ENCODE peak calls at places on chromosome 1, in seven cellular contexts. One of them, this sample, is unnamed.

GRCh38 chr1:88877382-88877825 is 14.0 kb downstream of the GTF2B start:
- DNase-seq in left ventricle myocardium inferior: no peak
- DNase-seq in skeletal muscle cell: no peak
- DNase-seq in heart left ventricle: no peak
- DNase-seq in activated T-cell treated with anti-CD3 and anti-CD28 coated beads, Interleukin-2, amount 50 U/mL, for 24 hours: peak
- DNase-seq in AG08395: peak
- DNase-seq in M059J: peak
- DNase-seq in this sample: no peak

GRCh38 chr1:229430761-229431269 is 3.1 kb downstream of the ACTA1 start:
- DNase-seq in skeletal muscle cell: no peak
- DNase-seq in heart left ventricle: peak
- DNase-seq in AG08395: peak
- DNase-seq in left ventricle myocardium inferior: peak
- DNase-seq in activated T-cell treated with anti-CD3 and anti-CD28 coated beads, Interleukin-2, amount 50 U/mL, for 24 hours: peak
- DNase-seq in M059J: no peak
- DNase-seq in this sample: no peak

GRCh38 chr1:15802234-15802965 is 5.0 kb downstream of the UQCRHL start:
- DNase-seq in AG08395: peak
- DNase-seq in skeletal muscle cell: no peak
- DNase-seq in activated T-cell treated with anti-CD3 and anti-CD28 coated beads, Interleukin-2, amount 50 U/mL, for 24 hours: no peak
- DNase-seq in heart left ventricle: no peak
- DNase-seq in M059J: peak
- DNase-seq in left ventricle myocardium inferior: no peak
- DNase-seq in this sample: no peak

GRCh38 chr1:50526431-50526830 is 103.2 kb upstream of the DMRTA2 start:
- DNase-seq in skeletal muscle cell: no peak
- DNase-seq in left ventricle myocardium inferior: no peak
- DNase-seq in heart left ventricle: no peak
- DNase-seq in AG08395: no peak
- DNase-seq in M059J: no peak
- DNase-seq in activated T-cell treated with anti-CD3 and anti-CD28 coated beads, Interleukin-2, amount 50 U/mL, for 24 hours: no peak
- DNase-seq in this sample: no peak

GRCh38 chr1:12150456-12151200 is 16.2 kb upstream of the TNFRSF1B start:
- DNase-seq in skeletal muscle cell: no peak
- DNase-seq in activated T-cell treated with anti-CD3 and anti-CD28 coated beads, Interleukin-2, amount 50 U/mL, for 24 hours: no peak
- DNase-seq in M059J: no peak
- DNase-seq in AG08395: no peak
- DNase-seq in heart left ventricle: no peak
- DNase-seq in left ventricle myocardium inferior: no peak
- DNase-seq in this sample: no peak

GRCh38 chr1:20630730-20631129 is 2.5 kb upstream of the PINK1 start:
- DNase-seq in heart left ventricle: no peak
- DNase-seq in activated T-cell treated with anti-CD3 and anti-CD28 coated beads, Interleukin-2, amount 50 U/mL, for 24 hours: no peak
- DNase-seq in M059J: no peak
- DNase-seq in left ventricle myocardium inferior: no peak
- DNase-seq in skeletal muscle cell: no peak
- DNase-seq in AG08395: no peak
- DNase-seq in this sample: no peak

GRCh38 chr1:39733161-39733560 is 5.5 kb upstream of the PPIE start:
- DNase-seq in heart left ventricle: no peak
- DNase-seq in M059J: peak
- DNase-seq in left ventricle myocardium inferior: peak
- DNase-seq in skeletal muscle cell: no peak
- DNase-seq in activated T-cell treated with anti-CD3 and anti-CD28 coated beads, Interleukin-2, amount 50 U/mL, for 24 hours: no peak
- DNase-seq in AG08395: no peak
- DNase-seq in this sample: no peak

GRCh38 chr1:203202431-203203245 is 16.1 kb upstream of the CHI3L1 start:
- DNase-seq in activated T-cell treated with anti-CD3 and anti-CD28 coated beads, Interleukin-2, amount 50 U/mL, for 24 hours: no peak
- DNase-seq in skeletal muscle cell: peak
- DNase-seq in AG08395: peak
- DNase-seq in M059J: peak
- DNase-seq in left ventricle myocardium inferior: peak
- DNase-seq in heart left ventricle: no peak
- DNase-seq in this sample: no peak

GRCh38 chr1:20291621-20292020 is 946 bp downstream of the VWA5B1 start:
- DNase-seq in left ventricle myocardium inferior: no peak
- DNase-seq in activated T-cell treated with anti-CD3 and anti-CD28 coated beads, Interleukin-2, amount 50 U/mL, for 24 hours: no peak
- DNase-seq in AG08395: no peak
- DNase-seq in heart left ventricle: no peak
- DNase-seq in skeletal muscle cell: no peak
- DNase-seq in M059J: no peak
- DNase-seq in this sample: no peak

GRCh38 chr1:21511579-21512522 is 2.6 kb downstream of the ALPL start:
- DNase-seq in skeletal muscle cell: peak
- DNase-seq in M059J: peak
- DNase-seq in activated T-cell treated with anti-CD3 and anti-CD28 coated beads, Interleukin-2, amount 50 U/mL, for 24 hours: no peak
- DNase-seq in heart left ventricle: peak
- DNase-seq in AG08395: peak
- DNase-seq in left ventricle myocardium inferior: peak
- DNase-seq in this sample: no peak

GRCh38 chr1:169052727-169053126 is 53.8 kb upstream of the ATP1B1 start:
- DNase-seq in activated T-cell treated with anti-CD3 and anti-CD28 coated beads, Interleukin-2, amount 50 U/mL, for 24 hours: no peak
- DNase-seq in AG08395: no peak
- DNase-seq in skeletal muscle cell: no peak
- DNase-seq in left ventricle myocardium inferior: no peak
- DNase-seq in M059J: no peak
- DNase-seq in heart left ventricle: no peak
- DNase-seq in this sample: no peak

GRCh38 chr1:168709407-168709891 is 19.6 kb downstream of the DPT start:
- DNase-seq in M059J: peak
- DNase-seq in skeletal muscle cell: peak
- DNase-seq in activated T-cell treated with anti-CD3 and anti-CD28 coated beads, Interleukin-2, amount 50 U/mL, for 24 hours: no peak
- DNase-seq in heart left ventricle: peak
- DNase-seq in left ventricle myocardium inferior: no peak
- DNase-seq in AG08395: peak
- DNase-seq in this sample: no peak

GRCh38 chr1:43995984-43996732 is 4.8 kb downstream of the CCDC24 start:
- DNase-seq in M059J: no peak
- DNase-seq in AG08395: no peak
- DNase-seq in heart left ventricle: no peak
- DNase-seq in skeletal muscle cell: no peak
- DNase-seq in activated T-cell treated with anti-CD3 and anti-CD28 coated beads, Interleukin-2, amount 50 U/mL, for 24 hours: no peak
- DNase-seq in left ventricle myocardium inferior: no peak
- DNase-seq in this sample: no peak

GRCh38 chr1:214228976-214229375 is 52.0 kb upstream of the SMYD2 start:
- DNase-seq in activated T-cell treated with anti-CD3 and anti-CD28 coated beads, Interleukin-2, amount 50 U/mL, for 24 hours: no peak
- DNase-seq in skeletal muscle cell: no peak
- DNase-seq in heart left ventricle: peak
- DNase-seq in AG08395: no peak
- DNase-seq in M059J: no peak
- DNase-seq in left ventricle myocardium inferior: peak
- DNase-seq in this sample: no peak

GRCh38 chr1:103275725-103276124 is 167.4 kb upstream of the COL11A1 start:
- DNase-seq in M059J: no peak
- DNase-seq in skeletal muscle cell: no peak
- DNase-seq in activated T-cell treated with anti-CD3 and anti-CD28 coated beads, Interleukin-2, amount 50 U/mL, for 24 hours: no peak
- DNase-seq in left ventricle myocardium inferior: no peak
- DNase-seq in AG08395: no peak
- DNase-seq in heart left ventricle: no peak
- DNase-seq in this sample: no peak

GRCh38 chr1:173118404-173118803 is 67.7 kb upstream of the TNFSF18 start:
- DNase-seq in M059J: no peak
- DNase-seq in skeletal muscle cell: no peak
- DNase-seq in left ventricle myocardium inferior: no peak
- DNase-seq in heart left ventricle: no peak
- DNase-seq in AG08395: no peak
- DNase-seq in activated T-cell treated with anti-CD3 and anti-CD28 coated beads, Interleukin-2, amount 50 U/mL, for 24 hours: no peak
- DNase-seq in this sample: no peak

GRCh38 chr1:211580303-211580687 is 1.3 kb upstream of the SLC30A1 start:
- DNase-seq in left ventricle myocardium inferior: no peak
- DNase-seq in skeletal muscle cell: no peak
- DNase-seq in M059J: no peak
- DNase-seq in activated T-cell treated with anti-CD3 and anti-CD28 coated beads, Interleukin-2, amount 50 U/mL, for 24 hours: no peak
- DNase-seq in heart left ventricle: peak
- DNase-seq in AG08395: no peak
- DNase-seq in this sample: no peak

GRCh38 chr1:1858382-1859086 is 32.4 kb downstream of the GNB1 start:
- DNase-seq in AG08395: peak
- DNase-seq in M059J: peak
- DNase-seq in heart left ventricle: peak
- DNase-seq in skeletal muscle cell: peak
- DNase-seq in left ventricle myocardium inferior: peak
- DNase-seq in activated T-cell treated with anti-CD3 and anti-CD28 coated beads, Interleukin-2, amount 50 U/mL, for 24 hours: no peak
- DNase-seq in this sample: peak

GRCh38 chr1:54567961-54568360 is 19.9 kb downstream of the ACOT11 start:
- DNase-seq in AG08395: peak
- DNase-seq in left ventricle myocardium inferior: peak
- DNase-seq in activated T-cell treated with anti-CD3 and anti-CD28 coated beads, Interleukin-2, amount 50 U/mL, for 24 hours: no peak
- DNase-seq in skeletal muscle cell: no peak
- DNase-seq in M059J: no peak
- DNase-seq in heart left ventricle: no peak
- DNase-seq in this sample: no peak

This sample was measured in T-helper 22 cell.